ENCODE peak calls at places on chromosomes 13 and 19, in four cellular contexts. K is neuronal stem cell, R is left ventricle myocardium inferior, F is adrenal gland. O is an unnamed sample.

GRCh38 chr19:45790942-45791341 is 1.7 kb downstream of the DMWD start:
- DNase-seq in R (no peak), F (no peak), K (no peak), O (no peak)

GRCh38 chr19:48806518-48806817 is 4.4 kb downstream of the BCAT2 start:
- DNase-seq in F (no peak), R (no peak), K (no peak), O (no peak)

GRCh38 chr13:75776550-75776949 is 140.4 kb downstream of the LMO7 start:
- DNase-seq in F (no peak), R (no peak), K (no peak), O (no peak)

GRCh38 chr13:25241007-25241406 is 46.3 kb downstream of the MTMR6 start:
- DNase-seq in F (no peak), R (no peak), K (no peak), O (no peak)

GRCh38 chr13:103531278-103531677 is 465.1 kb upstream of the SLC10A2 start:
- DNase-seq in R (no peak), F (no peak), K (no peak), O (no peak)

GRCh38 chr13:110411316-110412105 is 104.4 kb downstream of the COL4A2 start:
- DNase-seq in F (no peak), K (no peak), R (no peak), O (no peak)

GRCh38 chr19:35029737-35030256 is 473 bp upstream of the SCN1B start:
- DNase-seq in K (no peak), F (no peak), R (no peak), O (no peak)

GRCh38 chr13:30870049-30870884 is 35.8 kb upstream of the MEDAG start:
- DNase-seq in K (peak; percentile 42), F (peak; percentile 73), R (peak; percentile 64), O (no peak)

GRCh38 chr13:42876810-42877550 is 95.6 kb downstream of the FAM216B start:
- DNase-seq in F (no peak), K (no peak), R (no peak), O (no peak)

GRCh38 chr19:40598121-40598917 is 2.9 kb upstream of the LTBP4 start:
- DNase-seq in K (peak; percentile 92), F (peak; percentile 83), R (peak; percentile 89), O (peak; percentile 89)
- H3K27ac ChIP-seq in K (peak overlapping the region; percentile 52), F (no peak overlapping the region), R (peak overlapping the region; percentile 93), O (peak overlapping the region; percentile 11)

GRCh38 chr19:3644351-3645066 is 17.9 kb upstream of the CACTIN start:
- DNase-seq in F (no peak), R (no peak), K (no peak), O (no peak)
- H3K27ac ChIP-seq in F (no peak overlapping the region), R (no peak overlapping the region), K (no peak overlapping the region), O (no peak overlapping the region)

DNA sequence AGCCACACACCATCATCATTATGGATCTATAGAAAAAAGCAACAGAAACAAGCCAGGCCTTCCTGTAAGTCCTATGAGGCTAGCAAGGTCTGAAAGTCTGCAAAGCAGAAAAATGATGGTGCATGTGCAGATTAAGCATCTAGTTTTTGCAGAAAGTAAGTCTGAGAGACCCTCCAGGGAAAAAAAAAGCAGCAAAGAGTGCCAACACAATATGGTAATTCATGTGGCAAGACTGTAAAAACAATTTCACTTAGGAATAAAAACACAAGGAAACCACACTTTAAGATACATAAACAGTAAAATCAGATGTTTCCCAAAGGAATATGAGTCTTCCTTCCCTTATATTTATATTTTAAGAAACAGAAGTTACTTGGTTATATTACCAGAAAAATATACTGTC is 112.4 kb upstream of the FBXL3 start:
- DNase-seq in R (no peak), K (no peak), F (no peak), O (no peak)
- H3K27ac ChIP-seq in R (no peak overlapping the region), K (no peak overlapping the region), F (no peak overlapping the region), O (no peak overlapping the region)

DNA sequence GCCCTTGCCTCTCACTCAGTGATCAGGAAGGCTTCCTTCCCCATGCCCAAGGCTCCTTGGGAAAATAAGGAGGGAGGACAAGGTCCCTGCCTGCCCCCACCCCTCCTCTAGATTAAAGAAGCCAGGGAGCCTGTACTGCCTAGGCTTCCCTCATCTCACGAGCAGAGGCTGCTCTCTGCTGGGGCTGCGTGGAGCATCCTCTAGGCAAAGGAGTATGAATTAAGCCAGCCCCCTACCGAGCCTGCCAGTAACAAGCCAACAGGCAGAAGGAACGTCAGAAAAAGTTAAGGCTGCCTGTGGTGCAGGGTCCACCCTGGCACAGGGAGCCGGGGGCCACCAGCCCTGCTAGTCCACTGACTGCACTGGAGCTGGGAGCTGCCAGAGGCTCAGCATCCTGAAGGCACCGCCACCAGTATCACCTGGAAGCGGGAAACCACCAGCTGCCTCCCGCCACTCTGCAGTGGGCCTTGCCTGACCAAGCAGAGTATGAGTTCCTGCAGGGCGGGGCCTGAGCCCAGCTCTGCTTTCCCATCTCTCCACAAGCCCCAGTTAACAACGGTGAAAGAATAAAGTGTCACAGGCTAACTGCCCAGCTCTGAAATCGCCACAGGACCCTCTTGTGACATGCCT is 6.8 kb downstream of the NAPA start:
- DNase-seq in R (no peak), F (no peak), K (no peak), O (no peak)
- H3K27ac ChIP-seq in R (peak overlapping the region; percentile 81), F (peak overlapping the region; percentile 100), K (no peak overlapping the region), O (no peak overlapping the region)

DNA sequence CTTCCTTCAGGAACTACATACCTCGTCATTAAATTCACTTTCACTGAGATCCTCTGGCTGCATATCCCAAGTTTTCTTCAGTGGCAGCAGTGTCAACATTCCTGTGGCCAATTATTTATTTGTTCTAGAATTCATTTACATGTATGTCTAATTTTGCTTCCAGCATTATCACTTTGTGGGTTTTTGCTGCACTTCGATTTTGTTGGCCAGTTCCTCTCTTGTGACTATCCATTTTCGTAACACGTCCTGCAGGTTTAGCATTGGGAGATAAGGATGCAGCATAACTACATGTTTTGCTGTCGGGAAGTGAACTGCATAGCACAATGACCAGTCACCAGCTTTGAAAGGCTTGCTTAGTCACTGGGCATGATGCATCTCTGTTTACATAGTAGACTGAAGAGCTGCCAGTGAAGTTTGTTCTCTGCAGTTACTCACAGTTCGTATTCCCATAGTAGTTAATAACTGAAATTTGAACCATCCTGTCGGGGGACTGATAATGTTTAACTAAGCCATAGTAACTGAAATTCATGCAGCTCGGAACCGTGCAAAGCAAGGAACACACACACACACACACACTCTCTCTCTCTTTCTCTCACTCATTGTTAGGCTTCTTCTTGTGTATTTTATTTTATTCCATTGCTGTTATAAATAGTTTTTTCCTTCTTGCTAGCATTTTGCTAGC is 28.3 kb downstream of the ZNF507 start:
- DNase-seq in F (peak; percentile 90), K (no peak), R (no peak), O (peak; percentile 85)
- H3K27ac ChIP-seq in F (peak overlapping the region; percentile 79), K (no peak overlapping the region), R (peak overlapping the region; percentile 66), O (peak overlapping the region; percentile 92)